ENCODE peak calls at places on chromosomes 5 and 9, in four cellular contexts. I, H, T and Q are unnamed samples.
A peak's percentile ranks its signal among the peaks of the same experiment; 100 is the strongest.

GRCh38 chr5:178765753-178766300 is 35.4 kb upstream of the ZNF354A start:
- DNase-seq in I (no peak), H (peak; percentile 11), T (no peak), Q (no peak)

GRCh38 chr5:94391996-94392395 is 226.4 kb downstream of the KIAA0825 start:
- DNase-seq in I (no peak), H (no peak), T (no peak), Q (no peak)

GRCh38 chr5:142248853-142249462 is 75.9 kb downstream of the SPRY4 start:
- DNase-seq in I (no peak), H (peak; percentile 34), T (peak; percentile 33), Q (peak; percentile 81)

GRCh38 chr5:163649522-163649921 is 144.1 kb downstream of the MAT2B start:
- DNase-seq in I (no peak), H (no peak), T (no peak), Q (no peak)

GRCh38 chr5:16467363-16468219 is 2.0 kb upstream of the ZNF622 start:
- DNase-seq in I (no peak), H (no peak), T (no peak), Q (no peak)

GRCh38 chr9:111743275-111743674 is 51.5 kb downstream of the SHOC1 start:
- DNase-seq in I (no peak), H (no peak), T (no peak), Q (no peak)

GRCh38 chr9:136665111-136665703 is 2.5 kb downstream of the EGFL7 start:
- DNase-seq in I (no peak), H (no peak), T (no peak), Q (no peak)

GRCh38 chr5:60792438-60792837 is 51.6 kb downstream of the ELOVL7 start:
- DNase-seq in I (no peak), H (no peak), T (no peak), Q (no peak)

GRCh38 chr5:143054480-143054941 is 284.3 kb downstream of the ARHGAP26 start:
- DNase-seq in I (no peak), H (no peak), T (no peak), Q (no peak)

GRCh38 chr9:91193658-91194391 is 167.9 kb downstream of the AUH start:
- DNase-seq in I (peak; percentile 94), H (peak; percentile 93), T (peak; percentile 83), Q (peak; percentile 89)

GRCh38 chr9:91190062-91190461 is 171.7 kb downstream of the AUH start:
- DNase-seq in I (no peak), H (no peak), T (no peak), Q (no peak)

GRCh38 chr9:91192785-91193657 is 168.7 kb downstream of the AUH start:
- DNase-seq in I (peak; percentile 81), H (peak; percentile 74), T (peak; percentile 87), Q (peak; percentile 93)

GRCh38 chr9:91191443-91192378 is 170.0 kb downstream of the AUH start:
- DNase-seq in I (no peak), H (no peak), T (no peak), Q (no peak)

DNA sequence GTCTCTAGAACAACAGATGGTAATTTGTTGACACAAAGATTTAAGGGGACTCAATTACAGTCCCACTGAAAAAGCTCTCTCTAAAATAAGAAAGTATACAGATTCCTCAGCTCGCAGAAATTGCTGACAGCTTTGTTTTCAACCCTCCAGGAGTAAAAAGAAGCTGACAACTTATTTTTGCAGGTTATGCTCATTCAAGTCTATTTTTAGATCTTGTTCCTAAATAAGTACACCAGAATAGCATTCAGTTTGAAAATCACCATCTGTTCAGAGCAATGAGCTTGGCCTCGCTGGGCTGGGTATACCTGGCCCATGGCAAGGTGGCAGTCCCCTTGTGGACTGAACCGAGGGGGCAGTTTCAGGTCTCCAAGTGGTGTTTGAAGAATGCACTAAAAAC is 169.3 kb downstream of the AUH start:
- DNase-seq in I (no peak), H (no peak), T (no peak), Q (no peak)
- H3K4me1 ChIP-seq in I (peaks cover 43% of the 10 kb centered on the region), H (peaks cover 50% of the 10 kb centered on the region), T (peaks cover 55% of the 10 kb centered on the region), Q (peaks cover 46% of the 10 kb centered on the region)

GRCh38 chr9:108755979-108756378 is 99.8 kb downstream of the ACTL7B start:
- DNase-seq in I (no peak), H (no peak), T (no peak), Q (no peak)
- TF ChIP-seq POLR2A in I (no peak), H (no peak), T (no peak), Q (no peak)

GRCh38 chr5:170333161-170333909 is 35.8 kb upstream of the LCP2 start:
- DNase-seq in I (no peak), H (peak; percentile 33), T (no peak), Q (no peak)

GRCh38 chr5:170332058-170332457 is 34.5 kb upstream of the LCP2 start:
- DNase-seq in I (no peak), H (no peak), T (no peak), Q (no peak)

GRCh38 chr5:170329524-170329923 is 31.9 kb upstream of the LCP2 start:
- DNase-seq in I (no peak), H (no peak), T (no peak), Q (no peak)

GRCh38 chr5:170327802-170328201 is 30.2 kb upstream of the LCP2 start:
- DNase-seq in I (no peak), H (no peak), T (no peak), Q (no peak)

GRCh38 chr5:170330568-170331054 is 33.0 kb upstream of the LCP2 start:
- DNase-seq in I (no peak), H (no peak), T (no peak), Q (no peak)
- H3K27ac ChIP-seq in I (peak overlapping the region; percentile 72), H (peak overlapping the region; percentile 76), T (peak overlapping the region; percentile 53), Q (peak overlapping the region; percentile 74)

GRCh38 chr5:14173419-14174234 is 30.5 kb downstream of the TRIO start:
- DNase-seq in I (no peak), H (no peak), T (no peak), Q (no peak)
- H3K4me1 ChIP-seq in I (peaks cover 25% of the 10 kb centered on the region), H (peaks cover 84% of the 10 kb centered on the region), T (peaks cover 64% of the 10 kb centered on the region), Q (peaks cover 55% of the 10 kb centered on the region)

GRCh38 chr5:154713615-154714125 is 41.5 kb upstream of the LARP1 start:
- DNase-seq in I (peak; percentile 61), H (no peak), T (no peak), Q (no peak)
- TF ChIP-seq POLR2A in I (no peak), H (no peak), T (no peak), Q (no peak)